ENCODE peak calls at places on chromosomes 12 and 14, in nine cellular contexts. M is NCI-H524 treated with DMSO at 0.1 percent for 48 hours, R is lower lobe of right lung, D is C1 segment of cervical spinal cord, U is astrocyte of the spinal cord, T is KG1, Z is NCI-H2081, K is fibroblast of the aortic adventitia, Y is Right ventricle myocardium superior. C is an unnamed sample.

GRCh38 chr14:72532686-72533454 is 361.0 kb downstream of the DPF3 start:
- DNase-seq in T (no peak), D (no peak), Y (no peak), Z (no peak), M (no peak), K (no peak), U (no peak), R (no peak), C (no peak)

GRCh38 chr14:103290056-103290455 is 44.0 kb upstream of the EIF5 start:
- DNase-seq in R (no peak), K (no peak), T (no peak), M (no peak), D (no peak), Z (no peak), Y (no peak), U (no peak), C (no peak)

GRCh38 chr14:22973217-22974032 is 8.9 kb downstream of the AJUBA start:
- DNase-seq in K (peak; percentile 79), D (no peak), Z (peak; percentile 45), Y (no peak), R (no peak), T (no peak), M (no peak), U (peak; percentile 74), C (no peak)

GRCh38 chr12:87618199-87618598 is 411.0 kb downstream of the C12orf50 start:
- DNase-seq in Z (no peak), T (no peak), U (no peak), Y (no peak), D (no peak), K (peak; percentile 3), M (no peak), R (no peak), C (no peak)

GRCh38 chr12:95218852-95219171 is 1.2 kb downstream of the VEZT start:
- DNase-seq in Z (peak; percentile 49), T (no peak), Y (no peak), R (no peak), U (no peak), M (no peak), K (no peak), D (no peak), C (no peak)

GRCh38 chr12:92167075-92167474 is 21.4 kb upstream of the BTG1 start:
- DNase-seq in M (no peak), Y (no peak), T (no peak), U (no peak), R (no peak), Z (no peak), D (no peak), K (no peak), C (no peak)

GRCh38 chr14:105419305-105420091 is at the start of gene MTA1:
- DNase-seq in D (no peak), R (no peak), U (no peak), Z (peak; percentile 65), T (no peak), Y (no peak), K (no peak), M (no peak), C (no peak)

GRCh38 chr14:67837011-67837624 is 17.5 kb downstream of the RAD51B start:
- DNase-seq in R (no peak), K (peak; percentile 91), M (peak; percentile 42), Y (no peak), Z (peak; percentile 57), T (peak; percentile 53), D (peak; percentile 2), U (peak; percentile 87), C (no peak)

GRCh38 chr12:25284024-25284423 is 33.3 kb upstream of the KRAS start:
- DNase-seq in Z (no peak), Y (no peak), R (no peak), U (no peak), K (no peak), T (no peak), D (no peak), M (no peak), C (no peak)

GRCh38 chr12:31120392-31121008 is 46.8 kb downstream of the DDX11 start:
- DNase-seq in Z (no peak), D (no peak), M (no peak), R (no peak), Y (no peak), T (no peak), K (no peak), U (no peak), C (no peak)

GRCh38 chr12:1912580-1913376 is 5.7 kb downstream of the CACNA2D4 start:
- DNase-seq in D (no peak), Y (no peak), M (no peak), R (no peak), U (no peak), T (no peak), K (no peak), Z (no peak), C (peak; percentile 21)

GRCh38 chr12:94304566-94305061 is 155.1 kb downstream of the CEP83 start:
- DNase-seq in Y (no peak), K (peak; percentile 49), U (peak; percentile 55), R (no peak), T (no peak), M (no peak), D (no peak), Z (no peak), C (no peak)

GRCh38 chr14:74825008-74825407 is 50.9 kb downstream of the PROX2 start:
- DNase-seq in M (no peak), D (no peak), T (no peak), U (peak; percentile 48), Z (no peak), Y (no peak), K (peak; percentile 69), R (no peak), C (no peak)

GRCh38 chr12:47717046-47717442 is 8.2 kb downstream of the ENDOU start:
- DNase-seq in U (no peak), Z (no peak), D (no peak), T (no peak), Y (no peak), K (no peak), M (no peak), R (no peak), C (no peak)

GRCh38 chr14:31197671-31198070 is 9.9 kb downstream of the HECTD1 start:
- DNase-seq in D (no peak), T (no peak), R (no peak), Z (no peak), U (no peak), K (no peak), Y (no peak), M (no peak), C (no peak)

GRCh38 chr12:67068773-67069450 is 200.2 kb upstream of the CAND1 start:
- DNase-seq in T (no peak), R (peak; percentile 49), U (peak; percentile 43), Z (peak; percentile 59), M (no peak), D (no peak), K (peak; percentile 13), Y (peak; percentile 44), C (no peak)

GRCh38 chr12:86727151-86727550 is 471.0 kb upstream of the MGAT4C start:
- DNase-seq in Y (no peak), Z (peak; percentile 59), M (no peak), T (no peak), U (peak; percentile 64), K (peak; percentile 71), R (no peak), D (no peak), C (no peak)

GRCh38 chr12:130435826-130436225 is 98.1 kb downstream of the PIWIL1 start:
- DNase-seq in D (no peak), U (no peak), Y (no peak), M (no peak), T (no peak), R (no peak), K (no peak), Z (no peak), C (peak; percentile 42)

GRCh38 chr12:52082988-52083637 is 3.6 kb downstream of the SMIM41 start:
- DNase-seq in Y (peak; percentile 76), R (peak; percentile 68), D (peak; percentile 38), M (no peak), K (peak; percentile 71), U (peak; percentile 38), T (no peak), Z (peak; percentile 65), C (peak; percentile 84)

GRCh38 chr12:663293-663871 is at the start of gene NINJ2:
- DNase-seq in Y (no peak), R (no peak), Z (no peak), U (no peak), D (peak; percentile 73), T (no peak), M (no peak), K (no peak), C (no peak)